ENCODE peak calls at places on chromosomes 6 and 20, in five cellular contexts. F is skeletal muscle cell, B is mammary epithelial cell, C is aorta, L is lung. X is an unnamed sample.

GRCh38 chr6:117600008-117600743 is 2.1 kb downstream of the GOPC start:
- DNase-seq in B (no peak), F (no peak), L (no peak), C (no peak), X (no peak)

GRCh38 chr6:98041921-98042320 is 758.9 kb upstream of the MMS22L start:
- DNase-seq in F (no peak), L (no peak), B (no peak), C (no peak), X (peak)

GRCh38 chr6:106377061-106377540 is 16.6 kb downstream of the CRYBG1 start:
- DNase-seq in B (peak), L (no peak), C (no peak), F (peak), X (no peak)

GRCh38 chr6:118735320-118735719 is 83.9 kb upstream of the CEP85L start:
- DNase-seq in B (no peak), L (no peak), C (no peak), F (no peak), X (no peak)

GRCh38 chr6:151763938-151764680 is 43.4 kb upstream of the ESR1 start:
- DNase-seq in L (peak), F (peak), C (peak), B (peak), X (peak)

GRCh38 chr6:112222111-112222726 is 32.1 kb downstream of the LAMA4 start:
- DNase-seq in F (peak), B (no peak), L (no peak), C (no peak), X (no peak)

GRCh38 chr6:1498491-1499113 is 109.2 kb downstream of the FOXF2 start:
- DNase-seq in B (no peak), C (no peak), L (no peak), F (no peak), X (no peak)

GRCh38 chr20:23228912-23229311 is 121.7 kb upstream of the NXT1 start:
- DNase-seq in C (peak), F (peak), L (no peak), B (peak), X (no peak)

GRCh38 chr6:144647406-144647964 is 362.4 kb downstream of the UTRN start:
- DNase-seq in B (no peak), L (no peak), C (no peak), F (no peak), X (no peak)

GRCh38 chr6:122388945-122389344 is 10.5 kb upstream of the HSF2 start:
- DNase-seq in B (no peak), C (peak), F (no peak), L (no peak), X (no peak)

GRCh38 chr6:168123165-168123911 is 44.3 kb upstream of the FRMD1 start:
- DNase-seq in F (no peak), C (peak), L (no peak), B (no peak), X (no peak)

GRCh38 chr20:32064667-32065066 is 12.6 kb downstream of the HCK start:
- DNase-seq in L (no peak), C (peak), B (no peak), F (no peak), X (no peak)

GRCh38 chr6:27478141-27478705 is 5.3 kb upstream of the ZNF184 start:
- DNase-seq in C (no peak), F (no peak), L (no peak), B (peak), X (peak)

GRCh38 chr6:130810307-130811030 is 16.7 kb upstream of the SMLR1 start:
- DNase-seq in B (no peak), F (no peak), C (no peak), L (no peak), X (no peak)

DNA sequence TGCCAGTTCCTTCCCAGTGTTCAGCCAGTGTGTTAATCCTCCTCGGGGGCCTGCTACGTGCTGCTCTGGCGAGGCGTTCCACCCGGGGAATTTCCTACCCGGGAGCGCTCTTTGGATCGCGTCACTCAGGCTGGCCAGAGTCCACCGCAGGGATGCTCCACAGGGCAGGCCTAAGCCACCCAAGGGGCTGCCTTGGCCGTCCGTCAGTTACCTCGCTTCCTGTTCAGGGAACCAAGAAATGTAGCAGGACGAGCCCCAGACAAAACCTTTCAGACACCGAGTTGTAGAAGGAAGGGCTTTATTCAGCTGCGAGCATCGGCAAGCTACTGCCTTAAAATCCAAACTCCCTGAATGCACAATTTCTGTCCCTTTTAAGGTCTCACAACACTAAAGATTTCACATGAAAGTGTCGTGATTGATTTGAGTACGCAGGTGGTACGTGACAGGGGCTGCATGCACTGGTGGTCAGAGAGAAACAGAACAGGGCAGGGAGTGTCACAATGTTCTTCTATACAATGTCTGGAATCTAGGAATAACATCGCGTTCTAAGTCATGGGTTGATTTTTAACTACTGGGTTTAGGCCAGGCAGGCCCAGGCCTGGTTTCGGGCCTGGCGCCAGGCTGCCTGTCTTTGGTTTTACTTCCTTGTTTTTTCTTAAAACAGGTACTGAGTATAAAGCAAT is 15.7 kb upstream of the POU5F1 start:
- DNase-seq in B (peak), C (peak), L (no peak), F (no peak), X (no peak)
- H3K4me3 ChIP-seq in B (peak), C (no peak), L (no peak), F (no peak), X (no peak)

DNA sequence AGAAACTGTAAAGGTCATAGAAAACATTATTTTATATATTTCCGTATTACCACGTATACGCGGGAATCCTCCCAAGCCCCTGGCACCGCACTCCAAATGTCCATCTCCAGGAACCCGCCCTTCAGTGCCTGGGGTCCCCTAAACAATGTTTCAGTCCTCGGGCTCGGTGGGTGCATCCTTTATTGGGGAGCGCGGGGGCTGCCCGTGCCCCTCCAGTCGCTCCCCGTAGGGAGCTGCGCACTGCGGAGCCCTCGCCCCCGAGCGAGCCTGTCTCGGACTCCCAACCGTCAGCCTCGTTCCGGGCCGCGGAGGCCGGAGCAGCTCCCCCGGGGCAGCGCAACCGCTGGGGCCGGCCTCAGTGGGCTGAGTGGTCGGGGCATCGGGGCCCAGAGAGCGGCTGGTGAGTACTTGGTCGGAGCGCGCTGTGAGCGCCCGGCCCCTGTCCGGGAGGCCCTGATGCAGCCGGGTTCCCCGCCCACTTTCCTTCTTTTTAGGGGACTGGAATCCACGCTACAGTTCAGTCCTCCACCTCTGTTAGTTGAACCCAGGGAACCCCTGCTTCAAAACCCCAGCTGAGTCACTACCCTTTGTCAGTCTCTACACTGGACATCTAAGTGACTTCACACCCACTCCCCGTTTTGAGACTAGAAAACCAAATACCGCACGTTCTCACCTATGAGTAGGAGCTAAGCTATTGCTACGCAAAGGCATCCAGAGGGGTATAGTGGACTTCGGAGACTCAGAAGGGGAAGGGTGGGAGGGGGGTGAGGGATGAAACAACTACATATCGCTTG is at the start of gene DNAH8:
- DNase-seq in B (no peak), C (no peak), F (no peak), L (no peak), X (no peak)
- H3K4me3 ChIP-seq in B (peak), C (peak), F (peak), L (no peak), X (no peak)

GRCh38 chr20:35895476-35895875 is 58.8 kb downstream of the SCAND1 start:
- DNase-seq in C (no peak), L (no peak), F (no peak), B (no peak), X (no peak)

GRCh38 chr20:35891375-35891774 is 62.9 kb downstream of the SCAND1 start:
- DNase-seq in F (no peak), B (no peak), L (no peak), C (no peak), X (no peak)

GRCh38 chr20:35892871-35893270 is 61.4 kb downstream of the SCAND1 start:
- DNase-seq in L (no peak), F (no peak), C (no peak), B (no peak), X (no peak)

GRCh38 chr20:35899064-35899463 is 55.2 kb downstream of the SCAND1 start:
- DNase-seq in F (no peak), C (no peak), B (no peak), L (no peak), X (no peak)

GRCh38 chr20:35893942-35894341 is 60.4 kb downstream of the SCAND1 start:
- DNase-seq in C (no peak), B (no peak), L (no peak), F (no peak), X (no peak)
- H3K4me3 ChIP-seq in C (no peak), B (no peak), L (no peak), F (no peak), X (no peak)

GRCh38 chr6:33944686-33945411 is 141.0 kb upstream of the MLN start:
- DNase-seq in F (no peak), L (no peak), B (no peak), C (peak), X (no peak)
- H3K4me3 ChIP-seq in F (no peak), L (no peak), B (no peak), C (no peak), X (no peak)

GRCh38 chr20:62642666-62643520 is 590 bp downstream of the SLCO4A1 start:
- DNase-seq in C (no peak), F (no peak), B (peak), L (no peak), X (peak)
- H3K4me3 ChIP-seq in C (no peak), F (peak), B (peak), L (peak), X (peak)

DNA sequence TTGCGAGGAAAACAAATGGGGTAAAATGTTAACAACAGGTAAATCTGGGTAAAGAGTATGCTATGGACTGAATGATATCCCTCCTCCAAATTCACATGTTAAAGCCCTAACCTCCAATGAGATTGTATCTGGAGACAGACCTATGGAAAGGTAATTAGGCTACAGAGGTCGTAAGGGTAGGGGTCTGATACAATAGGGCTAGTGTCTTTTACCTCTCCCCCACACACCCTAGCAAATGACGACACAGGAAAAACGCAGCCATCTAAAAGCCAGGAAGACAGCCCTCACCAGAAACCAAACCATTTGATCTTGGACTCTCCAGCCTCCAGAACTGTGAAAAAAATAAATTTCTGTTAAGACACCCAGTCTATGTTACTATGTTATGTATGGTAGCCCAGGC is 20.6 kb upstream of the FBXO9 start:
- DNase-seq in C (no peak), L (no peak), B (no peak), F (no peak), X (no peak)
- H3K4me3 ChIP-seq in C (no peak), L (no peak), B (no peak), F (no peak), X (no peak)

GRCh38 chr6:29750709-29751108 is 27.5 kb downstream of the HLA-F start:
- DNase-seq in L (no peak), F (no peak), B (no peak), C (no peak), X (no peak)

GRCh38 chr6:29755295-29755871 is 32.1 kb downstream of the HLA-F start:
- DNase-seq in L (no peak), C (no peak), B (no peak), F (no peak), X (no peak)

GRCh38 chr6:29752451-29753308 is 29.4 kb downstream of the HLA-F start:
- DNase-seq in C (peak), L (peak), B (peak), F (peak), X (peak)

GRCh38 chr6:29751480-29751879 is 28.2 kb downstream of the HLA-F start:
- DNase-seq in C (no peak), L (no peak), F (no peak), B (no peak), X (no peak)

GRCh38 chr6:29753309-29753644 is 30.0 kb downstream of the HLA-F start:
- DNase-seq in L (no peak), C (no peak), F (no peak), B (no peak), X (no peak)
- H3K4me3 ChIP-seq in L (no peak), C (peak), F (peak), B (peak), X (no peak)

DNA sequence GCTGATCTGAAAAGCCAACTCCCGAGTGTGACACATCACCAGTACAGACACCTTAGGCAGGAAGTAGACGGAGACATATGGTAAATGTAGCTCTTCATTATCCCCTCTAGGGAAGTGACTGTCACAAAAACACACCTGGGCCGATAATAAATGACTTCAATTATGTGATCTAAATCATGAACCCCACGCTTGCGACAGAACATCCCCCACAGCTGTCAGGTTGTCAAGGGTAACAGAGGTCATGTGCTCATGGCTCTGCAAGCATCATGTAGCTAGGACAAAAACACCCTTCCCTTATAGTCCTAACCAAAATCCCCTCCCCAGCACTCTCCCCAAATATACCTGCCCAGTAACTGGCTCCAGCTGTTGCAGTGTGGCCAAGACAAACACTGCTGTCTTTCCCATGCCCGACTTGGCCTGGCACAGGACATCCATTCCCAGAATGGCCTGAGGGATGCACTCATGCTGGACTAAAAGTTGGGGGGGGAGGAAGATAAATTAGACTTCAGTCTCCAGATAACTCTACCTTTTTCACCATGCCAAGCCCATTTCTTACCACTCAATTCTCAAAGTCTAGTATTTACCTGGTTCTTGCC is 2.9 kb downstream of the DDX39B start:
- DNase-seq in F (no peak), C (no peak), L (no peak), B (no peak), X (no peak)
- H3K4me3 ChIP-seq in F (peak), C (no peak), L (no peak), B (peak), X (no peak)

X was measured in Jurkat, Clone E6-1.